ENCODE peak calls at places on chromosomes 13 and 19, in ten cellular contexts. One of them, this sample, is unnamed.

GRCh38 chr13:30681489-30682242 is 53.7 kb upstream of the ALOX5AP start:
- DNase-seq in choroid plexus epithelial cell: peak
- DNase-seq in thyroid gland: no peak
- DNase-seq in ovary: no peak
- DNase-seq in left ventricle myocardium inferior: no peak
- DNase-seq in upper lobe of right lung: no peak
- DNase-seq in right atrium auricular region: peak
- DNase-seq in cardiac fibroblast: peak
- DNase-seq in colonic mucosa: no peak
- DNase-seq in mucosa of descending colon: no peak
- DNase-seq in this sample: no peak

GRCh38 chr19:15195381-15195964 is 5.3 kb downstream of the NOTCH3 start:
- DNase-seq in choroid plexus epithelial cell: peak
- DNase-seq in thyroid gland: peak
- DNase-seq in ovary: no peak
- DNase-seq in left ventricle myocardium inferior: peak
- DNase-seq in upper lobe of right lung: peak
- DNase-seq in right atrium auricular region: no peak
- DNase-seq in cardiac fibroblast: peak
- DNase-seq in colonic mucosa: peak
- DNase-seq in mucosa of descending colon: no peak
- DNase-seq in this sample: peak

GRCh38 chr19:16113727-16114126 is 2.0 kb downstream of the RAB8A start:
- DNase-seq in choroid plexus epithelial cell: no peak
- DNase-seq in thyroid gland: no peak
- DNase-seq in ovary: no peak
- DNase-seq in left ventricle myocardium inferior: no peak
- DNase-seq in upper lobe of right lung: no peak
- DNase-seq in right atrium auricular region: no peak
- DNase-seq in cardiac fibroblast: no peak
- DNase-seq in colonic mucosa: no peak
- DNase-seq in mucosa of descending colon: no peak
- DNase-seq in this sample: no peak

GRCh38 chr13:94849254-94849653 is 136.9 kb upstream of the SOX21 start:
- DNase-seq in choroid plexus epithelial cell: no peak
- DNase-seq in thyroid gland: no peak
- DNase-seq in ovary: no peak
- DNase-seq in left ventricle myocardium inferior: no peak
- DNase-seq in upper lobe of right lung: no peak
- DNase-seq in right atrium auricular region: no peak
- DNase-seq in cardiac fibroblast: peak
- DNase-seq in colonic mucosa: no peak
- DNase-seq in mucosa of descending colon: no peak
- DNase-seq in this sample: no peak

GRCh38 chr19:40613669-40614594 is 12.8 kb downstream of the LTBP4 start:
- DNase-seq in choroid plexus epithelial cell: peak
- DNase-seq in thyroid gland: peak
- DNase-seq in ovary: peak
- DNase-seq in left ventricle myocardium inferior: peak
- DNase-seq in upper lobe of right lung: peak
- DNase-seq in right atrium auricular region: no peak
- DNase-seq in cardiac fibroblast: peak
- DNase-seq in colonic mucosa: peak
- DNase-seq in mucosa of descending colon: peak
- DNase-seq in this sample: peak

GRCh38 chr19:17339088-17339741 is 1.9 kb downstream of the GTPBP3 start:
- DNase-seq in choroid plexus epithelial cell: no peak
- DNase-seq in thyroid gland: no peak
- DNase-seq in ovary: no peak
- DNase-seq in left ventricle myocardium inferior: no peak
- DNase-seq in upper lobe of right lung: no peak
- DNase-seq in right atrium auricular region: no peak
- DNase-seq in cardiac fibroblast: no peak
- DNase-seq in colonic mucosa: peak
- DNase-seq in mucosa of descending colon: peak
- DNase-seq in this sample: no peak

GRCh38 chr19:3682741-3683404 is 17.4 kb downstream of the PIP5K1C start:
- DNase-seq in choroid plexus epithelial cell: peak
- DNase-seq in thyroid gland: no peak
- DNase-seq in ovary: peak
- DNase-seq in left ventricle myocardium inferior: no peak
- DNase-seq in upper lobe of right lung: no peak
- DNase-seq in right atrium auricular region: no peak
- DNase-seq in cardiac fibroblast: peak
- DNase-seq in colonic mucosa: no peak
- DNase-seq in mucosa of descending colon: no peak
- DNase-seq in this sample: no peak

GRCh38 chr19:42396248-42396541 is 6.1 kb upstream of the CNFN start:
- DNase-seq in choroid plexus epithelial cell: no peak
- DNase-seq in thyroid gland: no peak
- DNase-seq in ovary: no peak
- DNase-seq in left ventricle myocardium inferior: no peak
- DNase-seq in upper lobe of right lung: no peak
- DNase-seq in right atrium auricular region: no peak
- DNase-seq in cardiac fibroblast: no peak
- DNase-seq in colonic mucosa: no peak
- DNase-seq in mucosa of descending colon: no peak
- DNase-seq in this sample: no peak

GRCh38 chr13:67119481-67119883 is 110.7 kb downstream of the PCDH9 start:
- DNase-seq in choroid plexus epithelial cell: peak
- DNase-seq in thyroid gland: no peak
- DNase-seq in ovary: no peak
- DNase-seq in left ventricle myocardium inferior: no peak
- DNase-seq in upper lobe of right lung: no peak
- DNase-seq in right atrium auricular region: no peak
- DNase-seq in cardiac fibroblast: peak
- DNase-seq in colonic mucosa: no peak
- DNase-seq in mucosa of descending colon: no peak
- DNase-seq in this sample: no peak

GRCh38 chr13:51231456-51231855 is 9.3 kb downstream of the FAM124A start:
- DNase-seq in choroid plexus epithelial cell: no peak
- DNase-seq in thyroid gland: no peak
- DNase-seq in ovary: no peak
- DNase-seq in left ventricle myocardium inferior: no peak
- DNase-seq in upper lobe of right lung: no peak
- DNase-seq in right atrium auricular region: no peak
- DNase-seq in cardiac fibroblast: no peak
- DNase-seq in colonic mucosa: no peak
- DNase-seq in mucosa of descending colon: no peak
- DNase-seq in this sample: no peak

DNA sequence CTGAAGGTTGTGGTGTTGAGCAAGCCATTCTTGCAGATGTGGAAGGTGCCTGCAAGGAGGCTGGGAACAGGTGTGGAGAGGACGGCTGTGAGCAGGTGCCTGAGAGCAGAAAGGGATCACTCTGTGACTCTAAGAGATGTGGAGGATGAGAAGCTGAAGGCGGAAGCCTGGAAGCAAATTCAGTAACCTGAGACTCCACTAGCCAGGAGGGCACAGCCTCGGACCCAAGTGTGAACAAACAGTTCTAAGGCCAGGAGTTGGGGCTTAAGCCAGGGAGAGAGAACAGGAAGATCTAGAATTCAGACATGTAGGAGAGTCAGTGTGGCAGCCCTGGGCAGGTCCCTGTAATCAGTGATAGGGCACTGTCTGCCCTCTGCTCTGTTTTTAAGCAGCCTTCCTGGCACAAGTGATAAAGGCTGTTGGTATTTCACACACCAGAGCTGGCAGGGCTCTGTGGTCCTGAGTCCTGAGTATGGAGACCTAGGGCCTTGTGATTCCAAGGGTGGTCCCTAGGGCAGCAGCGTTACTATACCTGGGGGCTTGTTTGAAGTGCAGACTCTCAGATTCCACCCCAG is 131.3 kb downstream of the SLC7A1 start:
- DNase-seq in choroid plexus epithelial cell: no peak
- DNase-seq in thyroid gland: no peak
- DNase-seq in ovary: no peak
- DNase-seq in left ventricle myocardium inferior: peak
- DNase-seq in upper lobe of right lung: no peak
- DNase-seq in right atrium auricular region: no peak
- DNase-seq in cardiac fibroblast: no peak
- DNase-seq in colonic mucosa: no peak
- DNase-seq in mucosa of descending colon: no peak
- DNase-seq in this sample: no peak
- H3K4me3 ChIP-seq in choroid plexus epithelial cell: no peak
- H3K4me3 ChIP-seq in thyroid gland: no peak
- H3K4me3 ChIP-seq in ovary: no peak
- H3K4me3 ChIP-seq in left ventricle myocardium inferior: no peak
- H3K4me3 ChIP-seq in upper lobe of right lung: no peak
- H3K4me3 ChIP-seq in right atrium auricular region: no peak
- H3K4me3 ChIP-seq in cardiac fibroblast: no peak
- H3K4me3 ChIP-seq in colonic mucosa: no peak
- H3K4me3 ChIP-seq in mucosa of descending colon: no peak
- H3K4me3 ChIP-seq in this sample: no peak

GRCh38 chr13:71865858-71866172 is 1.2 kb downstream of the DACH1 start:
- DNase-seq in choroid plexus epithelial cell: no peak
- DNase-seq in thyroid gland: no peak
- DNase-seq in ovary: no peak
- DNase-seq in left ventricle myocardium inferior: peak
- DNase-seq in upper lobe of right lung: no peak
- DNase-seq in right atrium auricular region: no peak
- DNase-seq in cardiac fibroblast: peak
- DNase-seq in colonic mucosa: peak
- DNase-seq in mucosa of descending colon: peak
- DNase-seq in this sample: no peak

GRCh38 chr13:71864981-71865857 is 1.8 kb downstream of the DACH1 start:
- DNase-seq in choroid plexus epithelial cell: no peak
- DNase-seq in thyroid gland: no peak
- DNase-seq in ovary: no peak
- DNase-seq in left ventricle myocardium inferior: peak
- DNase-seq in upper lobe of right lung: peak
- DNase-seq in right atrium auricular region: no peak
- DNase-seq in cardiac fibroblast: peak
- DNase-seq in colonic mucosa: peak
- DNase-seq in mucosa of descending colon: peak
- DNase-seq in this sample: peak

GRCh38 chr13:71863249-71863648 is 3.8 kb downstream of the DACH1 start:
- DNase-seq in choroid plexus epithelial cell: no peak
- DNase-seq in thyroid gland: no peak
- DNase-seq in ovary: no peak
- DNase-seq in left ventricle myocardium inferior: no peak
- DNase-seq in upper lobe of right lung: no peak
- DNase-seq in right atrium auricular region: no peak
- DNase-seq in cardiac fibroblast: no peak
- DNase-seq in colonic mucosa: no peak
- DNase-seq in mucosa of descending colon: no peak
- DNase-seq in this sample: no peak

GRCh38 chr13:71866173-71867091 is 572 bp downstream of the DACH1 start:
- DNase-seq in choroid plexus epithelial cell: no peak
- DNase-seq in thyroid gland: peak
- DNase-seq in ovary: no peak
- DNase-seq in left ventricle myocardium inferior: peak
- DNase-seq in upper lobe of right lung: peak
- DNase-seq in right atrium auricular region: no peak
- DNase-seq in cardiac fibroblast: no peak
- DNase-seq in colonic mucosa: peak
- DNase-seq in mucosa of descending colon: peak
- DNase-seq in this sample: peak

GRCh38 chr13:71864094-71864980 is 2.7 kb downstream of the DACH1 start:
- DNase-seq in choroid plexus epithelial cell: no peak
- DNase-seq in thyroid gland: no peak
- DNase-seq in ovary: no peak
- DNase-seq in left ventricle myocardium inferior: peak
- DNase-seq in upper lobe of right lung: peak
- DNase-seq in right atrium auricular region: no peak
- DNase-seq in cardiac fibroblast: peak
- DNase-seq in colonic mucosa: peak
- DNase-seq in mucosa of descending colon: peak
- DNase-seq in this sample: peak
- TF ChIP-seq CTCF in choroid plexus epithelial cell: no peak
- TF ChIP-seq CTCF in thyroid gland: no peak
- TF ChIP-seq CTCF in ovary: no peak
- TF ChIP-seq CTCF in left ventricle myocardium inferior: no peak
- TF ChIP-seq CTCF in upper lobe of right lung: no peak
- TF ChIP-seq CTCF in right atrium auricular region: no peak
- TF ChIP-seq CTCF in cardiac fibroblast: no peak
- TF ChIP-seq CTCF in colonic mucosa: no peak
- TF ChIP-seq CTCF in mucosa of descending colon: no peak
- TF ChIP-seq CTCF in this sample: no peak

DNA sequence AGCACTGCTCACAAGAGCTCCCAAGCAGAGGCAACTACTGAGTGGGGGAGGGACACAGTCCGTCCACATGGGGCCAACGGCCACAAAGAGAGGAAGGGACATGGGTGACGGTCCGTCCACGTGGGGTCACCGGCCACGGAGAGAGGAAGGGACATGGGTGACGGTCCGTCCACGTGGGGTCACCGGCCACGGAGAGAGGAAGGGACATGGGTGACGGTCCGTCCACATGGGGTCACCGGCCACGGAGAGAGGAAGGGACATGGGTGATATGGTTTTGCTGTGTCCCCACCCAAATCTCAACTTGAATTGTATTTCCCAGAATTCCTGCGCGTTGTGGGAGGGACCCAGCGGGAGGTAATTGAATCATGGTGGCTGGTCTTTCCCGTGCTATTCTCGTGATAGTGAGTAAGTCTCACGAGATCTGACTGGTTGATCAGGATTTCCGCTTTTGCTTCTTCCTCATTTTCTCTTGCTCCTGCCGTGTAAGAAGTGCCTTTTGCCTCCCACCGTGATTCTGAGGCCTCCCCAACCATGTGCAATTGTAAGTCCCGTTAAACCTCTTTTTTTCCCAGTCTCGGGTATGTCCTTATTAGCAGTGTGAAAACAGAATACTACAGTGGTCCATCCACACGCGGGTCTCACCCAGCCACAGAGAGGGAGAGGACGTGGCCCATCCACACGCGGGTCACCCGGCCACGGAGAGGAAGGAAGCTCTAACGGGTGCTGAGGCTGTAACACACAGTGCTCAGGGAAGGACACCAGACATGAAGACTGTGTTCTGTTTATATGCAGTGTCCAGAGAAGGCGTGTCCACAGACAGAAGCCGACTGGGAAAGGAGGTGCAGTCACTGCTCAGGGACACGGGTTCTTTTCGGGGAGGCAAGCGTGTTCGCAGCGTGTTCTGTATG is 48.5 kb downstream of the GAS6 start:
- DNase-seq in choroid plexus epithelial cell: no peak
- DNase-seq in thyroid gland: no peak
- DNase-seq in ovary: peak
- DNase-seq in left ventricle myocardium inferior: no peak
- DNase-seq in upper lobe of right lung: no peak
- DNase-seq in right atrium auricular region: no peak
- DNase-seq in cardiac fibroblast: no peak
- DNase-seq in colonic mucosa: no peak
- DNase-seq in mucosa of descending colon: no peak
- DNase-seq in this sample: no peak
- H3K4me3 ChIP-seq in choroid plexus epithelial cell: no peak
- H3K4me3 ChIP-seq in thyroid gland: no peak
- H3K4me3 ChIP-seq in ovary: no peak
- H3K4me3 ChIP-seq in left ventricle myocardium inferior: peak
- H3K4me3 ChIP-seq in upper lobe of right lung: peak
- H3K4me3 ChIP-seq in right atrium auricular region: peak
- H3K4me3 ChIP-seq in cardiac fibroblast: no peak
- H3K4me3 ChIP-seq in colonic mucosa: peak
- H3K4me3 ChIP-seq in mucosa of descending colon: no peak
- H3K4me3 ChIP-seq in this sample: no peak

DNA sequence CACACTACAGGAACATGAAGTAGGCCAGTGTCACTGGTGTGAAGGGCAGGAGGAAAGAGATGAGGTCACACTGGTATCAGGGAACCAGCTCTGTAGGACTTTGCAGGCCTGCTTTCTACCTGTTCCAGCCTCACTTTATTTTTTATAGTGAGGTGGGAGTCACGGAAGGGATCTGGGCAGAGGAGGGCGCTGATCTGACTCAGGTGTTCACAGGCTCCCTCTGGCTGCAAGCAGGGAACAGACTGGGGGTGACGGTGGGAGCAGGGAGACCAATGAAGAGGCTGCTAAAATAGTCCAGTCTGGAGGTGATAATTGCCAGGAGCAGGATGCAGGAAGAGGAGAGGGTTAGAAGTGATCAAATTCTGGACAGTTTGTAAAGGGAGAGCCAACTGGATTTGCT is 2.8 kb downstream of the THAP8 start:
- DNase-seq in choroid plexus epithelial cell: peak
- DNase-seq in thyroid gland: no peak
- DNase-seq in ovary: no peak
- DNase-seq in left ventricle myocardium inferior: no peak
- DNase-seq in upper lobe of right lung: no peak
- DNase-seq in right atrium auricular region: no peak
- DNase-seq in cardiac fibroblast: no peak
- DNase-seq in colonic mucosa: no peak
- DNase-seq in mucosa of descending colon: no peak
- DNase-seq in this sample: no peak
- TF ChIP-seq CTCF in choroid plexus epithelial cell: peak
- TF ChIP-seq CTCF in thyroid gland: no peak
- TF ChIP-seq CTCF in ovary: no peak
- TF ChIP-seq CTCF in left ventricle myocardium inferior: peak
- TF ChIP-seq CTCF in upper lobe of right lung: no peak
- TF ChIP-seq CTCF in right atrium auricular region: no peak
- TF ChIP-seq CTCF in cardiac fibroblast: peak
- TF ChIP-seq CTCF in colonic mucosa: no peak
- TF ChIP-seq CTCF in mucosa of descending colon: no peak
- TF ChIP-seq CTCF in this sample: no peak